ENCODE peak calls at places on chromosome 18, in four cellular contexts. One of them, this sample, is unnamed.

GRCh38 chr18:2180586-2180985 is 390.7 kb downstream of the METTL4 start:
- DNase-seq in HL-60: peak; percentile 89
- DNase-seq in GM12891: no peak
- DNase-seq in K562: peak; percentile 8
- DNase-seq in this sample: no peak

GRCh38 chr18:58493516-58494253 is 135.2 kb downstream of the ALPK2 start:
- DNase-seq in HL-60: peak; percentile 74
- DNase-seq in GM12891: peak; percentile 58
- DNase-seq in K562: peak; percentile 68
- DNase-seq in this sample: peak; percentile 28

GRCh38 chr18:47754311-47755101 is 176.0 kb downstream of the SMAD2 start:
- DNase-seq in HL-60: peak; percentile 56
- DNase-seq in GM12891: peak; percentile 64
- DNase-seq in K562: peak; percentile 72
- DNase-seq in this sample: no peak

GRCh38 chr18:37717656-37718055 is 152.1 kb upstream of the CELF4 start:
- DNase-seq in HL-60: no peak
- DNase-seq in GM12891: no peak
- DNase-seq in K562: no peak
- DNase-seq in this sample: no peak

GRCh38 chr18:43248610-43249249 is 28.6 kb downstream of the SYT4 start:
- DNase-seq in HL-60: no peak
- DNase-seq in GM12891: no peak
- DNase-seq in K562: no peak
- DNase-seq in this sample: no peak

GRCh38 chr18:35513181-35513932 is 15.6 kb upstream of the INO80C start:
- DNase-seq in HL-60: no peak
- DNase-seq in GM12891: no peak
- DNase-seq in K562: no peak
- DNase-seq in this sample: no peak

GRCh38 chr18:79524181-79525078 is 128.7 kb downstream of the NFATC1 start:
- DNase-seq in HL-60: peak; percentile 56
- DNase-seq in GM12891: peak; percentile 67
- DNase-seq in K562: no peak
- DNase-seq in this sample: no peak

GRCh38 chr18:4353853-4354418 is 101.2 kb downstream of the DLGAP1 start:
- DNase-seq in HL-60: no peak
- DNase-seq in GM12891: no peak
- DNase-seq in K562: no peak
- DNase-seq in this sample: no peak

GRCh38 chr18:55407774-55408535 is 180.0 kb downstream of the TCF4 start:
- DNase-seq in HL-60: no peak
- DNase-seq in GM12891: no peak
- DNase-seq in K562: no peak
- DNase-seq in this sample: no peak

GRCh38 chr18:67216846-67217245 is 299.7 kb downstream of the DSEL start:
- DNase-seq in HL-60: no peak
- DNase-seq in GM12891: no peak
- DNase-seq in K562: no peak
- DNase-seq in this sample: no peak

DNA sequence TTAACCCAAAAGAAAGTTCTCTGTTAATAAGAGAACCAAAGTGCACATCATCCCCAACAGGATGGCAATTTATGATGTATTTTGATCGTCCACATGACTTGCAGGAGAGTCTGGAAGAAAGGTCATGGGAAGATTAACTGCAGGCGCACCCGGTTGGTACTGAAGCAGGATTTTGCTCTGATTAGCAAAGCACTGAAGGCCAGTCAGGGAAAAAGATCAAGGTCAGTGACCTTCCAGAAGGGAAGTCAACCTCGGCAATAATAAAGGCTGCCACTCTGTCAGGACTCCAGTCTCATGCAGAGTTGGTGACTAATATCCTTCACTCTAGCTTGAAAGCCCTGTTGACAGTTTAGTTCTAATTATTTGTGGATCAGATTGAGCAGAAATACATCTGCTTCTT is 432.7 kb upstream of the RAB12 start:
- DNase-seq in HL-60: no peak
- DNase-seq in GM12891: no peak
- DNase-seq in K562: no peak
- DNase-seq in this sample: no peak
- TF ChIP-seq SPI1 in HL-60: no peak
- TF ChIP-seq SPI1 in GM12891: no peak
- TF ChIP-seq SPI1 in K562: no peak
- TF ChIP-seq SPI1 in this sample: no peak

DNA sequence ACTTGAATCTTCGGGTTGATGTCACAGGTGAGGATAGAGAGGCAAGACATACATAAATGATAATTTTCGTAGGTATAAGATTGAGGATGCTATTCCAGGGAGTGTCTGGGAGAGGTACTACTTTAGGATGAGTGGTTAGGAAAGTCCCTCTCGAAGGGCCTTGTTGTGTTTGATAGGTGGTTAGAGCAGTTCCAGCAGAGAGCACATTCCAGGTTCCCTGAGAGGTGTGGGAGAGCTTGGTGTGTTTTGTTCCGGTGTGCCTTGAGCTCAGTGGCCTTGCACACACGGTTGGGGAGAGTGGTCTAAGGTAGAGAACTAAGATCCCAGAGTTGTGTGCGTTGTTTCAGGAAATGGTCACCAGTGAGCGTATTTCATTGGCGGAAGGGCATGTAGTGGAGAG is 191.4 kb downstream of the ZNF407 start:
- DNase-seq in HL-60: no peak
- DNase-seq in GM12891: no peak
- DNase-seq in K562: no peak
- DNase-seq in this sample: no peak
- TF ChIP-seq SPI1 in HL-60: no peak
- TF ChIP-seq SPI1 in GM12891: no peak
- TF ChIP-seq SPI1 in K562: no peak
- TF ChIP-seq SPI1 in this sample: no peak

DNA sequence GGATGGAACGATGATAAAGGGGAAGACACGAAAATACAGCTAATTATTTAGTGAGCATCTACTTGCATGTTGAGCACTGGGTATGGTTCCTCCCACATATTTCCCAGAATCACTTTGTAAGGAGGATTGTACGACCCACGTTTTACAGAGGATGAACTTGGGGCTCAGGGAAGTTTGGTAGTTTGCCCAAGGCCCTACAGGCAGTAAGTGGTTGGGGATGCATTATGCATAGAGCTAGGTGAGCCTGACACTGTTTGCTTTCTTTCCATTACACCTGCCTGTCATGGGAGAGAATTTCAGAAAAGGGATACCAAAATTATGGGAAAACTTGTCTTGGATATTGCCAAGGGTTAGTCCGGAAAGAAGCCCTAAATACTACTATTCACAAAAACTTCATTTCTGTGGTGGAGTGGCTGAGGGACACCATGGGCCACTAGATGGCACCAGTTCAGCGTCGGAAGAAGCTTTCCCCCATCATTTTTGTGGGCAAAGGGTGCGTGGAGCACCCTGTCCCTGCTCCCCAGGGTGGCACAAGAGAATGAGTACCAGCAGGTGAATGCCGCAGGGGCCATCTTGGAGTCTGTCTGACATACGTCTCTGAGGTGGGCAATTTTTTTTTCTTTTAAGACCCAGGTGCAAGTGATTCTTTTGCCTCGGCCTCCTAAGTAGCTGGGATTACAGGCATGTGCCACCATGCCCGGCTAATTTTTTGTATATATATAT is 23.5 kb upstream of the C18orf32 start:
- DNase-seq in HL-60: peak; percentile 47
- DNase-seq in GM12891: peak; percentile 39
- DNase-seq in K562: peak; percentile 46
- DNase-seq in this sample: no peak
- TF ChIP-seq SPI1 in HL-60: no peak
- TF ChIP-seq SPI1 in GM12891: no peak
- TF ChIP-seq SPI1 in K562: no peak
- TF ChIP-seq SPI1 in this sample: no peak

GRCh38 chr18:50866765-50867164 is 12.2 kb upstream of the ME2 start:
- DNase-seq in HL-60: no peak
- DNase-seq in GM12891: no peak
- DNase-seq in K562: no peak
- DNase-seq in this sample: no peak
- TF ChIP-seq SPI1 in HL-60: no peak
- TF ChIP-seq SPI1 in GM12891: no peak
- TF ChIP-seq SPI1 in K562: no peak
- TF ChIP-seq SPI1 in this sample: no peak

DNA sequence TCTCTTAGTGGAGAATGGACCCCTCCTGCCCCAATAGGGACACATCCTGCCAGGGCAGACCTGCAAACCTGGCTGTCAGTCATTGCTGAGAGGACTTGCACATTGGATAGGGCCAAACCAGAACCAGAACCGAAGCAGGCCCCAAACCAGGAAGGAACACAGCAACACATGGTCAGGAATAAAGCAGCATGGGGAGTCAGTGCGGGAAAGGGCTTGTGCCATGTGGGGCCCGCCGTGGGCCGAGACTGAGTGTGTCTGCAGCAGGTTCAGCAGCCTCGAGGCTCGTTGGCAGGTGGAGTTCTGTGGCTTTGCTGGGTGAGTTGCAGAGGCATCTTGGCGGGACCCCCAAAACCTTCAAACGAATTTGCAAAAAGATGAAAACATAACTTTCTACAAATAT is 45.0 kb upstream of the LDLRAD4 start:
- DNase-seq in HL-60: no peak
- DNase-seq in GM12891: no peak
- DNase-seq in K562: no peak
- DNase-seq in this sample: no peak
- TF ChIP-seq SPI1 in HL-60: no peak
- TF ChIP-seq SPI1 in GM12891: no peak
- TF ChIP-seq SPI1 in K562: no peak
- TF ChIP-seq SPI1 in this sample: no peak

GRCh38 chr18:63844254-63844653 is 43.3 kb upstream of the SERPINB2 start:
- DNase-seq in HL-60: peak; percentile 31
- DNase-seq in GM12891: no peak
- DNase-seq in K562: no peak
- DNase-seq in this sample: no peak
- TF ChIP-seq SPI1 in HL-60: no peak
- TF ChIP-seq SPI1 in GM12891: no peak
- TF ChIP-seq SPI1 in K562: no peak
- TF ChIP-seq SPI1 in this sample: no peak

GRCh38 chr18:56955490-56955889 is 191.4 kb upstream of the BOD1L2 start:
- DNase-seq in HL-60: no peak
- DNase-seq in GM12891: no peak
- DNase-seq in K562: no peak
- DNase-seq in this sample: no peak

GRCh38 chr18:56953444-56953843 is 193.4 kb upstream of the BOD1L2 start:
- DNase-seq in HL-60: no peak
- DNase-seq in GM12891: no peak
- DNase-seq in K562: no peak
- DNase-seq in this sample: no peak

GRCh38 chr18:56952026-56952425 is 194.9 kb upstream of the BOD1L2 start:
- DNase-seq in HL-60: no peak
- DNase-seq in GM12891: no peak
- DNase-seq in K562: no peak
- DNase-seq in this sample: no peak
- TF ChIP-seq SPI1 in HL-60: no peak
- TF ChIP-seq SPI1 in GM12891: no peak
- TF ChIP-seq SPI1 in K562: no peak
- TF ChIP-seq SPI1 in this sample: no peak

DNA sequence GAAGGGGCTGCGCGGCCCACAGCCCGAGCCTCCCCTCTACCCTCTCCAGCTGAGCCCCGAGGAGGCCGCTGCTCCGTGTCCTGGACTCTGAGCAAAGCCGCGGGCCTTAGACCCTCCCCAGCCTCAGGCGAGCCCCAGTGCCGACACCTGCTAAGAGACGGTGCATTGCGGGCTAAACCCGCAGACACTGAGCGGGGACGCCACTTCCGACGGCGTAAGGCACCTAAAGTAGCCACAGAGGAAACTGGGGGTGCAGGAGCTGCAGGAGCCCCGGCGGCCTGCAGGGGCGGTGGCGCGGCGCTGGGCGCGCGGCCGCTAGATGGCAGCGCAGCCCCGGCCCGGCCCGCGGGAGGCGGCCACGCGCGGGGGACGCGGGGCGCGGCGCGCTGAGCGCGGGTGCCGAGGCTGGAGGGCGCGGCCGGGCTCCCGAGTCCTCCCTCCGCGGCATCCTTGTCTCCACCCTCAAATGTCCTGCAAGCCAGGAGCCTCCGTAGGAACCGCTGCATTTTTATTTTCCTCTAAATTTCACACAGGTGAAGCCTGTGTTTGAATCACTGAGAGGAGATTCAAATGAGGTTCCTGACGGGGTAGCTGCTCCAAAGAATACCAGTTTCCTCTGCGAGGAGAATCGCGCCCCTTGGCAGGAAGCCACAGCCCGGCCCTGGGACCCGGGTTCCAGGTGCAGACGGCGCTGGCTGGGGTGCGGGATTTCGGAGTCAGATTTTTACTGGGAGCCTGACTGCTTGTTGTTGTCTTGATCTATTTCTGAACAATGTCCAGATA is 650.5 kb downstream of the GALR1 start:
- DNase-seq in HL-60: peak; percentile 51
- DNase-seq in GM12891: peak; percentile 74
- DNase-seq in K562: peak; percentile 72
- DNase-seq in this sample: no peak
- TF ChIP-seq SPI1 in HL-60: no peak
- TF ChIP-seq SPI1 in GM12891: no peak
- TF ChIP-seq SPI1 in K562: no peak
- TF ChIP-seq SPI1 in this sample: no peak